ENCODE peak calls at places on chromosomes 13 and 19, in seven cellular contexts. One of them, this sample, is unnamed. For H3K9me3, the result is how much of the 10 kb centered on the place peaks cover.

GRCh38 chr13:113928701-113929627 is 44.9 kb downstream of the C13orf46 start:
- DNase-seq in HepG2: no peak
- DNase-seq in K562: no peak
- DNase-seq in SK-N-SH: peak
- DNase-seq in H1: no peak
- DNase-seq in HCT116: no peak
- DNase-seq in GM12878: no peak
- DNase-seq in this sample: no peak

GRCh38 chr19:39444598-39445257 is 654 bp upstream of the SUPT5H start:
- DNase-seq in HCT116: no peak
- DNase-seq in GM12878: no peak
- DNase-seq in SK-N-SH: no peak
- DNase-seq in H1: no peak
- DNase-seq in K562: peak
- DNase-seq in HepG2: no peak
- DNase-seq in this sample: no peak

GRCh38 chr13:48412881-48413351 is at the start of gene LPAR6:
- DNase-seq in GM12878: no peak
- DNase-seq in H1: no peak
- DNase-seq in HCT116: no peak
- DNase-seq in SK-N-SH: no peak
- DNase-seq in K562: no peak
- DNase-seq in HepG2: peak
- DNase-seq in this sample: peak

GRCh38 chr13:77898097-77898496 is 20.5 kb downstream of the EDNRB start:
- DNase-seq in HepG2: no peak
- DNase-seq in K562: no peak
- DNase-seq in SK-N-SH: no peak
- DNase-seq in GM12878: peak
- DNase-seq in HCT116: no peak
- DNase-seq in H1: no peak
- DNase-seq in this sample: no peak

GRCh38 chr13:41694902-41695301 is 237.6 kb downstream of the RGCC start:
- DNase-seq in HCT116: peak
- DNase-seq in HepG2: no peak
- DNase-seq in K562: peak
- DNase-seq in H1: no peak
- DNase-seq in GM12878: peak
- DNase-seq in SK-N-SH: no peak
- DNase-seq in this sample: no peak

GRCh38 chr19:47107201-47107952 is 6.2 kb downstream of the ZC3H4 start:
- DNase-seq in HCT116: no peak
- DNase-seq in SK-N-SH: no peak
- DNase-seq in H1: no peak
- DNase-seq in GM12878: no peak
- DNase-seq in K562: peak
- DNase-seq in HepG2: peak
- DNase-seq in this sample: no peak

GRCh38 chr13:97328222-97328790 is 105.7 kb upstream of the RAP2A start:
- DNase-seq in H1: peak
- DNase-seq in SK-N-SH: no peak
- DNase-seq in GM12878: no peak
- DNase-seq in HCT116: no peak
- DNase-seq in K562: no peak
- DNase-seq in HepG2: no peak
- DNase-seq in this sample: peak

GRCh38 chr19:39916851-39917396 is 17.5 kb downstream of the FCGBP start:
- DNase-seq in HCT116: no peak
- DNase-seq in SK-N-SH: no peak
- DNase-seq in H1: no peak
- DNase-seq in K562: no peak
- DNase-seq in GM12878: no peak
- DNase-seq in HepG2: no peak
- DNase-seq in this sample: no peak

GRCh38 chr13:42883771-42884170 is 102.4 kb downstream of the FAM216B start:
- DNase-seq in HCT116: peak
- DNase-seq in HepG2: no peak
- DNase-seq in GM12878: no peak
- DNase-seq in K562: no peak
- DNase-seq in H1: no peak
- DNase-seq in SK-N-SH: peak
- DNase-seq in this sample: no peak

GRCh38 chr19:48216933-48217332 is 38.8 kb downstream of the CARD8 start:
- DNase-seq in SK-N-SH: no peak
- DNase-seq in GM12878: no peak
- DNase-seq in HepG2: no peak
- DNase-seq in K562: peak
- DNase-seq in H1: no peak
- DNase-seq in HCT116: no peak
- DNase-seq in this sample: no peak

GRCh38 chr13:76884571-76885202 is 1.5 kb downstream of the KCTD12 start:
- DNase-seq in GM12878: no peak
- DNase-seq in SK-N-SH: peak
- DNase-seq in H1: no peak
- DNase-seq in HCT116: no peak
- DNase-seq in K562: no peak
- DNase-seq in HepG2: no peak
- DNase-seq in this sample: no peak

GRCh38 chr19:22606212-22606553 is 27.9 kb upstream of the ZNF492 start:
- DNase-seq in HCT116: no peak
- DNase-seq in K562: no peak
- DNase-seq in GM12878: no peak
- DNase-seq in H1: no peak
- DNase-seq in HepG2: no peak
- DNase-seq in SK-N-SH: no peak
- DNase-seq in this sample: no peak
- H3K9me3 ChIP-seq in HCT116: under half
- H3K9me3 ChIP-seq in K562: under half
- H3K9me3 ChIP-seq in GM12878: under half
- H3K9me3 ChIP-seq in H1: half or more
- H3K9me3 ChIP-seq in HepG2: half or more
- H3K9me3 ChIP-seq in SK-N-SH: under half
- H3K9me3 ChIP-seq in this sample: under half

DNA sequence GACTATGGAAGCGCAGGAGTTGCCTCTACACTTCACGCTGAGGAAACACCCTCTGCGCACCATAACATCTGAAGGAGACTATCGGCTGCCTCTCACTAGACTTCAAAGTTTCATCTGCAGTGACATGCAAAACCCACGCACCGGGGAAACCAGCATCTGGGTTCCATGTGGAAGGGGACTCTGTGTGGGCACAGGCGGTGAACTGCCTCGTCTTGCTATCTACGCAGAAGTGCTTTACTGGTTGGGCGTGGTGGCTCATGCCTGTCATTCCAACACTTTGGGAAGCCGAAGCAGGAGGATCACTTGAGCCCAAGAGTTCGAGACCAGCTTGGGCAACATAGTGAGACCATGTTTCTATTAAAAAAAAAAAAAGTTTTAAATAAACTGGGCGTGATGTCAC is 116.4 kb downstream of the STK24 start:
- DNase-seq in GM12878: no peak
- DNase-seq in K562: no peak
- DNase-seq in HCT116: no peak
- DNase-seq in HepG2: no peak
- DNase-seq in H1: no peak
- DNase-seq in SK-N-SH: no peak
- DNase-seq in this sample: no peak
- H3K9ac ChIP-seq in GM12878: no peak
- H3K9ac ChIP-seq in K562: no peak
- H3K9ac ChIP-seq in HCT116: no peak
- H3K9ac ChIP-seq in HepG2: no peak
- H3K9ac ChIP-seq in H1: no peak
- H3K9ac ChIP-seq in SK-N-SH: no peak
- H3K9ac ChIP-seq in this sample: no peak

GRCh38 chr19:44552324-44552723 is 22.8 kb upstream of the CEACAM20 start:
- DNase-seq in GM12878: no peak
- DNase-seq in K562: peak
- DNase-seq in HepG2: peak
- DNase-seq in H1: peak
- DNase-seq in SK-N-SH: peak
- DNase-seq in HCT116: peak
- DNase-seq in this sample: peak
- TF ChIP-seq YY1 in GM12878: no peak
- TF ChIP-seq YY1 in K562: no peak
- TF ChIP-seq YY1 in HepG2: no peak
- TF ChIP-seq YY1 in H1: peak
- TF ChIP-seq YY1 in SK-N-SH: no peak
- TF ChIP-seq YY1 in HCT116: no peak
- TF ChIP-seq YY1 in this sample: no peak

GRCh38 chr19:44277331-44277730 is 17.6 kb downstream of the ZNF233 start:
- DNase-seq in GM12878: no peak
- DNase-seq in K562: no peak
- DNase-seq in HCT116: no peak
- DNase-seq in HepG2: no peak
- DNase-seq in H1: no peak
- DNase-seq in SK-N-SH: no peak
- DNase-seq in this sample: no peak
- H3K9me3 ChIP-seq in GM12878: under half
- H3K9me3 ChIP-seq in K562: under half
- H3K9me3 ChIP-seq in HCT116: under half
- H3K9me3 ChIP-seq in HepG2: under half
- H3K9me3 ChIP-seq in H1: under half
- H3K9me3 ChIP-seq in SK-N-SH: under half
- H3K9me3 ChIP-seq in this sample: under half

This sample was measured in NT2/D1.